ENCODE peak calls at places on chromosomes 5 and 9, in eight cellular contexts. Q is fibroblast of gingiva; I is astrocyte of the spinal cord; X is cardiac fibroblast; S is stimulated activated CD4-positive, alpha-beta T cell treated with anti-CD3 and anti-CD28 coated beads, Interleukin-2, amount 100 ng/mL, for 48 hours; Y is choroid plexus epithelial cell; A is NT2/D1; H is DMS153. B is an unnamed sample.

GRCh38 chr9:37037137-37037743 is 3.2 kb upstream of the PAX5 start:
- DNase-seq in Q (no peak), I (no peak), X (no peak), S (no peak), Y (peak), A (no peak), H (no peak), B (no peak)

GRCh38 chr9:98785333-98785933 is 10.9 kb downstream of the ANKS6 start:
- DNase-seq in Q (no peak), I (no peak), X (no peak), S (no peak), Y (no peak), A (no peak), H (no peak), B (no peak)

GRCh38 chr5:68490401-68490800 is 274.8 kb downstream of the PIK3R1 start:
- DNase-seq in Q (no peak), I (no peak), X (no peak), S (no peak), Y (no peak), A (no peak), H (no peak), B (no peak)

GRCh38 chr5:174371600-174372094 is 326.1 kb downstream of the NSG2 start:
- DNase-seq in Q (no peak), I (peak), X (peak), S (no peak), Y (peak), A (no peak), H (no peak), B (no peak)

GRCh38 chr9:16431666-16432065 is 438.8 kb downstream of the BNC2 start:
- DNase-seq in Q (no peak), I (no peak), X (no peak), S (no peak), Y (peak), A (no peak), H (no peak), B (no peak)

GRCh38 chr5:80964919-80965318 is 4.8 kb downstream of the RASGRF2 start:
- DNase-seq in Q (no peak), I (peak), X (no peak), S (no peak), Y (no peak), A (no peak), H (no peak), B (no peak)

GRCh38 chr5:76367623-76368366 is 35.3 kb upstream of the IQGAP2 start:
- DNase-seq in Q (no peak), I (no peak), X (no peak), S (no peak), Y (peak), A (no peak), H (no peak), B (no peak)

GRCh38 chr9:33430942-33431341 is 16.5 kb downstream of the AQP3 start:
- DNase-seq in Q (no peak), I (no peak), X (no peak), S (no peak), Y (no peak), A (no peak), H (no peak), B (no peak)

GRCh38 chr5:1317921-1318565 is 23.2 kb upstream of the TERT start:
- DNase-seq in Q (no peak), I (no peak), X (no peak), S (no peak), Y (no peak), A (no peak), H (no peak), B (no peak)

GRCh38 chr9:109652112-109652511 is 127.9 kb upstream of the PALM2AKAP2 start:
- DNase-seq in Q (no peak), I (peak), X (no peak), S (no peak), Y (peak), A (no peak), H (no peak), B (no peak)